ENCODE peak calls at places on chromosomes 1 and 21, in six cellular contexts. L, W, K, G, B and C are unnamed samples.
A peak's percentile ranks its signal among the peaks of the same experiment; 100 is the strongest.

GRCh38 chr1:31476891-31477846 is 64.2 kb downstream of the SERINC2 start:
- DNase-seq in L (no peak), W (no peak), K (no peak), G (no peak), B (no peak), C (no peak)

GRCh38 chr1:3904006-3904842 is 4.2 kb upstream of the C1orf174 start:
- DNase-seq in L (no peak), W (no peak), K (no peak), G (no peak), B (no peak), C (no peak)

GRCh38 chr1:167987174-167987573 is 50.3 kb upstream of the MPC2 start:
- DNase-seq in L (no peak), W (no peak), K (no peak), G (no peak), B (no peak), C (no peak)

GRCh38 chr1:108886292-108886691 is 9.5 kb downstream of the GPSM2 start:
- DNase-seq in L (no peak), W (no peak), K (no peak), G (no peak), B (no peak), C (no peak)

GRCh38 chr21:44742418-44743153 is 31.2 kb upstream of the TSPEAR start:
- DNase-seq in L (no peak), W (no peak), K (no peak), G (no peak), B (no peak), C (peak; percentile 14)

GRCh38 chr1:11692899-11693590 is 1.5 kb downstream of the DRAXIN start:
- DNase-seq in L (no peak), W (peak; percentile 90), K (peak; percentile 78), G (no peak), B (peak; percentile 71), C (no peak)

GRCh38 chr1:152657677-152658076 is 5.5 kb upstream of the LCE2D start:
- DNase-seq in L (no peak), W (no peak), K (no peak), G (no peak), B (no peak), C (no peak)

GRCh38 chr1:155009221-155009711 is 6.7 kb downstream of the ZBTB7B start:
- DNase-seq in L (no peak), W (no peak), K (peak; percentile 13), G (no peak), B (no peak), C (no peak)

GRCh38 chr1:243343970-243344749 is 88.3 kb downstream of the SDCCAG8 start:
- DNase-seq in L (no peak), W (peak; percentile 10), K (no peak), G (no peak), B (peak; percentile 8), C (peak; percentile 29)

DNA sequence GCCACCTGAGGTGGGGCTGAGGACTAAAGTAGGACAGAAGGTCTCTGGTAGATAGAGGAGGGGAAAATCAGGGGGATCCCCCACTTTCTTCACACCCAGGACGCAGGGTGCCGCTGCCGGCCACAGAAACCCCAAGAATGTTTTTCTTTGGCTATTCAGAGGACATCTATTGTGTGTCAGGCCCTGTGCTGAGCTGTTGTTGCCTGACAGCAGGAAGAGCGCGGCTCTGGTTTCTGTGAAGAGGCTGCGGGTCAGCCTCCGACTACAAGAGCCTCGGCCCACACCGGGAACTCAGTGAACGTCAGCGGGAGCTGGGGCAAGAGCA is 407 bp upstream of the PIGV start:
- DNase-seq in L (peak; percentile 50), W (no peak), K (no peak), G (no peak), B (no peak), C (no peak)
- TF ChIP-seq POLR2A in L (peak; percentile 2), W (no peak), K (no peak), G (no peak), B (no peak), C (no peak)

DNA sequence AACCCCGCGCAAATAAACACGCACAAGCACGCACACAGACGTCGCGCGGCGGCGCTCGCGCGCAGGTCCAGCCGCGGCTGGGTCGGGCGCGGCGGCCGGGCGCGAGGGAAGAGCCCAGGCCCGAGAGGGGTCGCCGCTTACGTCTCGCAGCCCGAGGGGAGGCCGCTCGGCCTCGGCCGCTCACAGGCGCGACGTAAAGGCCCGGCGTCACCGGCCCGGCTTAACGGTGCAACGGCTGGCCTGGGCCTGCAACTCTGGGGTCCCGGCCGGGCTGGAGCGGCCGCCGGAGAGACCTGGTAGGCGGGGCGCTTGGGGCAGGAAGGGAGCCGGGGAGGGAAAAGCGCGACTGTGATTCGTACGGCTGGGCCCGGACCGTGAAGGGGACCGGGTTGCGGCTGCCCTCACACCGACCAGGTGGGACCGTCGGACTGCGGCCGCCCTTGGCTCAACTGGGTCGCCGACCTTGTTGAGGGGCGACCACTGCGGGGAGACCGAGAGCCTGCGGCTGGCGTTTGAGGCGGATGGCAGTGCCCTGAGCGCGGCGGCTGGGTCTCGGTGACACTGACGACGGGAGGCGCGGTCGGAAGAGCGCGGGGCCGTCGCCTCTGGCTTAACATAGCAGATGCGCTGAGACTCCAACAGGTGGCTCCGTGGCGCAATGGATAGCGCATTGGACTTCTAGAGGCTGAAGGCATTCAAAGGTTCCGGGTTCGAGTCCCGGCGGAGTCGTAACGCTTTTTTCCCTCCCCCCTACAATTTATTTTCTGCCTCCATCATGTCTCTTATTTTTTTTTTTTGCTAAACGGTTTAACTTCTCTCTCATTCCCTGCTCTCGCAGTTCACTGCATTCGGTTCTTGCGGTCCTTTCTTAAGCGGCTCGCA is 31.8 kb downstream of the DNTTIP2 start:
- DNase-seq in L (peak; percentile 73), W (peak; percentile 53), K (peak; percentile 84), G (peak; percentile 89), B (peak; percentile 81), C (peak; percentile 98)
- TF ChIP-seq POLR2A in L (no peak), W (peak; percentile 26), K (no peak), G (peak; percentile 67), B (peak; percentile 6), C (peak; percentile 30)

DNA sequence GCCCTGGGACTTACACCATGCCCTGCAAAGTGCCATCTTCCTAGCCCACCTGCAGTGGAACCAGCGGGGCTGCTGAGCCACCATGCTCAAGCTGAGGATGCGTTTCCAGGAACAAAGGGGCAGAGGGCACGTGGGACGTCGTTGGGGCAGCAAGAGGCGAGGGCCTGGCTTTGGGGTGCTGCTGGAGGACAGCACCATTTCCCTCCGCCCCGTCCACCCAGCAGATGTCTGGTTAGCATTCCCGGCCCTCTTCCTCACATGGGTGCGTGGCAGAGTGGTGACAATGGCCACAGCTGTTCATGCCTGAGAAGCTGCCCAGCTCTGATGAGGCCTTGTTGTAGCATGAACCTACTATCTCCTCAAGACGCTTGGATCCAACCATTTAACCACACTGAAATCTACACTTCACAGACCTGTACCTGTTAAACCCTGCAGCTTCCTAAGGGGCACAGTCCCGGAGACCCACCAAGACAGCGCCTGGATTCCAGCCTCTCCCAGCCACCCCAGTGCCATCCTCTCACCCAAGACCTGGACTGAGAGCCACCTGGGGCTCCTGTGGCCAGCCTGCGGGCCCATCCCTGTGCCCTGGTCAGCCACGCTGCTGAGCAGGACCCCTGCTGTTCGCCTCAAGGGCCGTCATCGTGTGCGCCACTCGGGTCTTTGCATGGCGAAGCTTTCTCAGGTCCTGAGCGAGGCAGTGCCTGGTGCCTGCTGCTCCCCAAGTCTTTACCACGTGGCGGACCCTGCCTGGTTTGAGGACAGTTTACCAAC is 33.2 kb downstream of the SLC45A1 start:
- DNase-seq in L (no peak), W (no peak), K (no peak), G (peak; percentile 16), B (no peak), C (no peak)
- TF ChIP-seq POLR2A in L (peak; percentile 30), W (no peak), K (no peak), G (no peak), B (no peak), C (no peak)

DNA sequence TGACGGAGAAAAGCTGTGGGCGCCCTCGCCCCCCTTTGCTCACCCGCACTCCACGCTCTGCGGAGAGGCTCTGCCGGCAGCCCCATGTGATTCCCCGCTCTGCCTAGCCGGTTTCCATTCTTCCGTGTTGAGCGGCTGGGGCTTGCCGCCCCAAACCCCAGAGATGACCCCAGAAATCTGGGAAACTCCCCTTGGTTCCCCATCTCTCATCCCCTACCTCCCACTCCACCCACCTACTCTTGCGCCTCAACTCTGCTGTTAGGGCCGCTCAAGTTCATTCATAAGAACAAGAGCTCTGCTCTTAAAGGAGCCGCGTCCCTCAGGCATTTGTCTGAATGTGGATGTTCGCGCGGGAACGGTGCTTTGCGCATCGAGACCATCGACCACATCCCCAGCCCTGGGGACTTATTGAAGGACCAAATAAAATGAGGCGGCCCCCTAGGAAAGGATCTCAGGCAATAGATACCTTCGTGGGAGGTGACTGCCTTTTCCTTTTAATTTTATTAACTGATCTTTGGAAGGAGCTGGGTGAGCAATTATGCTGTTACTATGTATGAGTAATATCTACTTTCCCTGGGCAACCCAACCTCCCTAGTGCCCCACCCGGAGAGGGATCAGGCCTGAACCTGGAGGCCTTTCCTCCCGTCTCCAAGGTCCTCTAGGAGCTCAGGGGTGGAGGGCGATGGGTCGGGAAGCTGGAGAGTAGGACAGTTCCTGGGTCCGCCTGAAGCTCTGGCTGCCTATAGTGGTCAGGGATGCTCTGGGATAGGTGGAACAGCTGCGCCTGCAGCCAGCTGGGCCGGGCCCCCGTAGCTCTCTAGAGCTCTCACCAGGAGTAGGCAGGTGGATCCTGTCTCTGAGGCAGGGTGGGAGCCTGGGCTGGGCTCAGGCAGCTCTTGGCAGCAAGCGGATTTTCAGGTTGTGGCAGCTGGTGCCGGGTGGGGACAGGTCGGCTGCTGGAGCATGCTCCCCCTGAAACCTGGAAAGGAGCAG is 898 bp downstream of the MFSD2A start:
- DNase-seq in L (peak; percentile 61), W (peak; percentile 73), K (no peak), G (no peak), B (peak; percentile 18), C (no peak)
- TF ChIP-seq POLR2A in L (no peak), W (no peak), K (no peak), G (no peak), B (no peak), C (no peak)

GRCh38 chr1:8419861-8420260 is 101.9 kb downstream of the SLC45A1 start:
- DNase-seq in L (no peak), W (no peak), K (no peak), G (no peak), B (no peak), C (no peak)
- TF ChIP-seq POLR2A in L (no peak), W (no peak), K (no peak), G (no peak), B (no peak), C (no peak)

DNA sequence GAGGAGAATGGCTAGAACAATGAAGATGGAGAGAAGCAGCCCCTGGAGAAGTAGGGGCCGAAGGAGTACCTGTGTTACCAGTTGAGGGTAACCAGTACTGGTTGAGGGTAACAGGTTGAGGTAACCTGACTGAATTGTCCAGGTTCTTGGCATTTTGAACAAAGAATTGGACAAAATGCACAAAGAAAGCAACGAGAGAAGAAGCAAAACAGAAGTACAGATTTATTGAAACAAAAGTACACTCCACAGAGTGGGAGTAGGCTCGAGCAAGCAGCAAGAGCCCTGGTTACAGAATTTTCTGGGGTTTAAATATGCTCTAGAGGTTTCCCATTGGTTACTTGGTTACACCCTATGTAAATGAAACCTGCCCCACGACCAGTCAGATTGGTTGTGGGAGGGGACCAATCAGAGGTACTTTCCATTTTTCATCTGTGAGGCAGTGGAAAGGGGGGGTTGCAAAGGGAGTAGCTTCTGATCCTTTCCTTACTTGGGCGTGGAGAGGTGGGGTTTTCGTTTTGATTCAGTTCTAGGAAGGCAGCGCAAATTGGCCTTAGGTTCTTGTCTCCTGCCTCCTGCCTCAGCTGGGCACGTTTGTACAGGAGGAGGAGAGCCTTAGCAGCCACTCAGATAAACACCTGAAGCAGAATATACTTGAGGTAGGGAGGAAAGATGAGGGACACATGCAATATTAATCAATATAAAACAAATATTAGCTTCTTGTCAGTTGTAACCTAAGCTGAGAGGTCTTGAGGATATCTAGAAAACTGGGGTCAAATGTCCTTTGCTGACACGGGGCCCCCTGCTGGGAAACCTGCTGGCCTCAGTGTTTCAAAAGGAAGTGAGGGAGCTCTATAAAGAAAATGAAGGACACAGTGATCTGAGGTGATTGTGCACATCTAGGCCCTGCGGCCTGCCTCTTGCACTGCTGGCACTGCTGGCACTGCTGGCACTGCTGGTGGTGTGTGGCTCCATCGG is 14.3 kb upstream of the LSM10 start:
- DNase-seq in L (no peak), W (no peak), K (no peak), G (no peak), B (no peak), C (peak; percentile 77)
- TF ChIP-seq POLR2A in L (no peak), W (no peak), K (no peak), G (no peak), B (peak; percentile 39), C (no peak)